ENCODE peak calls at places on chromosome 6, in four cellular contexts. M is HepG2, N is K562, F is upper lobe of left lung. Z is an unnamed sample.
A peak's percentile ranks its signal among the peaks of the same experiment; 100 is the strongest.

GRCh38 chr6:143513410-143513809 is 1.9 kb upstream of the FUCA2 start:
- ATAC-seq in M (peak; percentile 22), N (peak; percentile 28), F (no peak), Z (no peak)

GRCh38 chr6:142187209-142187608 is 40.1 kb downstream of the VTA1 start:
- ATAC-seq in N (peak; percentile 49), F (no peak), M (no peak), Z (no peak)

GRCh38 chr6:51260003-51260402 is 441.3 kb downstream of the TFAP2B start:
- ATAC-seq in M (peak; percentile 50), N (peak; percentile 64), F (no peak), Z (no peak)

GRCh38 chr6:124480021-124480430 is 482.2 kb upstream of the RNF217 start:
- ATAC-seq in M (no peak), N (no peak), F (no peak), Z (no peak)

GRCh38 chr6:23435798-23436197 is 690.2 kb upstream of the NRSN1 start:
- ATAC-seq in M (no peak), N (no peak), F (no peak), Z (no peak)

GRCh38 chr6:80205404-80205803 is 98.9 kb downstream of the BCKDHB start:
- ATAC-seq in M (no peak), N (no peak), F (no peak), Z (no peak)

GRCh38 chr6:97689078-97689754 is 406.2 kb upstream of the MMS22L start:
- ATAC-seq in N (no peak), M (peak; percentile 44), F (no peak), Z (no peak)

GRCh38 chr6:17096657-17097056 is 5.2 kb upstream of the STMND1 start:
- ATAC-seq in M (peak; percentile 65), N (no peak), F (no peak), Z (no peak)

GRCh38 chr6:169035381-169036280 is 218.0 kb downstream of the THBS2 start:
- ATAC-seq in M (peak; percentile 99), N (no peak), F (peak; percentile 41), Z (no peak)

GRCh38 chr6:155253337-155253736 is 10.5 kb upstream of the CLDN20 start:
- ATAC-seq in N (peak; percentile 68), M (peak; percentile 22), F (no peak), Z (no peak)

GRCh38 chr6:11179088-11179977 is 53.1 kb downstream of the NEDD9 start:
- ATAC-seq in N (no peak), F (no peak), M (peak; percentile 77), Z (no peak)

GRCh38 chr6:46058951-46059350 is 43.3 kb upstream of the CLIC5 start:
- ATAC-seq in M (no peak), F (no peak), N (no peak), Z (no peak)
- TF ChIP-seq EP300 in M (no peak), F (no peak), N (no peak), Z (no peak)

GRCh38 chr6:136421537-136422158 is 128.6 kb downstream of the MAP7 start:
- ATAC-seq in F (no peak), N (peak; percentile 18), M (no peak), Z (no peak)

GRCh38 chr6:136424450-136424849 is 125.8 kb downstream of the MAP7 start:
- ATAC-seq in M (no peak), N (no peak), F (no peak), Z (no peak)

GRCh38 chr6:136424901-136425300 is 125.3 kb downstream of the MAP7 start:
- ATAC-seq in F (no peak), N (no peak), M (no peak), Z (no peak)

GRCh38 chr6:136425793-136426192 is 124.4 kb downstream of the MAP7 start:
- ATAC-seq in M (no peak), F (no peak), N (peak; percentile 7), Z (no peak)

GRCh38 chr6:136420853-136421252 is 129.4 kb downstream of the MAP7 start:
- ATAC-seq in M (no peak), F (no peak), N (peak; percentile 68), Z (no peak)
- TF ChIP-seq EP300 in M (no peak), F (no peak), N (peak; percentile 67), Z (no peak)

GRCh38 chr6:37170273-37171140 is 555 bp downstream of the PIM1 start:
- ATAC-seq in M (peak; percentile 54), F (peak; percentile 20), N (peak; percentile 49), Z (peak; percentile 25)

GRCh38 chr6:37172991-37173572 is 3.1 kb downstream of the PIM1 start:
- ATAC-seq in N (no peak), M (no peak), F (no peak), Z (no peak)

GRCh38 chr6:37171141-37171969 is 1.4 kb downstream of the PIM1 start:
- ATAC-seq in F (peak; percentile 3), M (peak; percentile 1), N (peak; percentile 0), Z (no peak)

GRCh38 chr6:37173573-37174195 is 3.7 kb downstream of the PIM1 start:
- ATAC-seq in M (no peak), F (no peak), N (peak; percentile 0), Z (no peak)

GRCh38 chr6:37171970-37172812 is 2.2 kb downstream of the PIM1 start:
- ATAC-seq in M (peak; percentile 52), N (peak; percentile 12), F (peak; percentile 49), Z (peak; percentile 6)
- TF ChIP-seq EP300 in M (peak; percentile 84), N (peak; percentile 67), F (peak; percentile 25), Z (no peak)

DNA sequence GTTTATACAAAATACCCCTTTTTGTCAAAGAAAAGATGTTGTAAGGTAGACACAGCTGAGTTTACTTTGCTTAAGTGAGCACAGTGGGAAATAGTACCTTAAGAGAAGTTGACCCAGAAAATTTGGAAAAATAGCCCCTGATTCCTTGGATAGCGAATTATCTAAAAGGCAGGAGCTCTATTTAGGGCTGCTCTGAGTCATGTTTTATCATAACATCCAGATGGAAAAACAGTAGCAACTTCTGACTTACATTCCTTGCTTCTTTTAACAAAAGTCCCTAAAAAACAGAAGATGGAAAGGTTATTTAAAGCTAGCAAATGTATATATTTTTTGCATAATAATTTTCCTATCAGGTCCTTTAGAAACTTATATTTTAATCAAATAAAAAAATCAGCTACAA is 59.0 kb downstream of the THEMIS start:
- ATAC-seq in M (no peak), N (no peak), F (no peak), Z (no peak)
- TF ChIP-seq EP300 in M (no peak), N (no peak), F (no peak), Z (no peak)

GRCh38 chr6:33390767-33391277 is 801 bp upstream of the KIFC1 start:
- ATAC-seq in M (no peak), F (no peak), N (no peak), Z (no peak)

GRCh38 chr6:33390173-33390572 is 1.4 kb upstream of the KIFC1 start:
- ATAC-seq in M (no peak), F (no peak), N (no peak), Z (no peak)

GRCh38 chr6:33392979-33393378 is 1.4 kb downstream of the KIFC1 start:
- ATAC-seq in N (no peak), M (no peak), F (no peak), Z (no peak)

GRCh38 chr6:33392168-33392947 is 735 bp downstream of the KIFC1 start:
- ATAC-seq in M (peak; percentile 8), N (peak; percentile 48), F (no peak), Z (no peak)

GRCh38 chr6:33391278-33392167 is at the start of gene KIFC1:
- ATAC-seq in M (peak; percentile 97), N (peak; percentile 97), F (peak; percentile 98), Z (peak; percentile 97)
- TF ChIP-seq EP300 in M (no peak), N (peak; percentile 39), F (peak; percentile 59), Z (no peak)

Z was measured in gastroesophageal sphincter.